ENCODE peak calls at places on chromosome 22, in eight cellular contexts. V, A, F, N, L, Z, C and Y are unnamed samples.

GRCh38 chr22:48695251-48695650 is 1132.4 kb downstream of the BRD1 start:
- DNase-seq in V (peak; percentile 31), A (no peak), F (no peak), N (no peak), L (no peak), Z (no peak), C (no peak), Y (no peak)

GRCh38 chr22:20834206-20834605 is 24.4 kb downstream of the PI4KA start:
- DNase-seq in V (no peak), A (no peak), F (no peak), N (no peak), L (no peak), Z (no peak), C (no peak), Y (no peak)

GRCh38 chr22:26952004-26952403 is 294.6 kb downstream of the MIAT start:
- DNase-seq in V (no peak), A (no peak), F (no peak), N (no peak), L (no peak), Z (no peak), C (no peak), Y (no peak)

GRCh38 chr22:35397095-35397904 is 2.6 kb upstream of the MCM5 start:
- DNase-seq in V (no peak), A (peak; percentile 68), F (no peak), N (peak; percentile 45), L (no peak), Z (no peak), C (peak; percentile 78), Y (no peak)

GRCh38 chr22:36385491-36386350 is 2.0 kb downstream of the MYH9 start:
- DNase-seq in V (no peak), A (no peak), F (peak; percentile 48), N (peak; percentile 30), L (no peak), Z (peak; percentile 75), C (peak; percentile 66), Y (no peak)

GRCh38 chr22:17931400-17931825 is 92.9 kb downstream of the MICAL3 start:
- DNase-seq in V (no peak), A (no peak), F (no peak), N (no peak), L (peak; percentile 39), Z (no peak), C (no peak), Y (no peak)

GRCh38 chr22:36325163-36326031 is 62.4 kb downstream of the MYH9 start:
- DNase-seq in V (no peak), A (peak; percentile 61), F (no peak), N (peak; percentile 64), L (no peak), Z (no peak), C (no peak), Y (no peak)

GRCh38 chr22:17492247-17492646 is 71.1 kb upstream of the SLC25A18 start:
- DNase-seq in V (peak; percentile 61), A (peak; percentile 51), F (no peak), N (no peak), L (no peak), Z (no peak), C (no peak), Y (no peak)

GRCh38 chr22:47817380-47817779 is 1054.9 kb downstream of the TBC1D22A start:
- DNase-seq in V (no peak), A (no peak), F (no peak), N (no peak), L (no peak), Z (no peak), C (no peak), Y (no peak)

GRCh38 chr22:29074276-29074625 is 1.4 kb downstream of the KREMEN1 start:
- DNase-seq in V (no peak), A (peak; percentile 62), F (no peak), N (no peak), L (no peak), Z (no peak), C (no peak), Y (no peak)

GRCh38 chr22:31947296-31947695 is 3.0 kb downstream of the YWHAH start:
- DNase-seq in V (peak; percentile 69), A (no peak), F (peak; percentile 69), N (peak; percentile 66), L (no peak), Z (peak; percentile 25), C (no peak), Y (no peak)

GRCh38 chr22:27788889-27789288 is 12.7 kb downstream of the MN1 start:
- DNase-seq in V (no peak), A (no peak), F (no peak), N (no peak), L (no peak), Z (no peak), C (no peak), Y (no peak)

GRCh38 chr22:35977136-35977535 is 51.5 kb downstream of the RBFOX2 start:
- DNase-seq in V (no peak), A (no peak), F (no peak), N (no peak), L (no peak), Z (no peak), C (no peak), Y (no peak)

GRCh38 chr22:41873391-41873790 is 40.5 kb downstream of the SREBF2 start:
- DNase-seq in V (no peak), A (no peak), F (peak; percentile 27), N (no peak), L (no peak), Z (peak; percentile 60), C (no peak), Y (no peak)

GRCh38 chr22:37752189-37753061 is 55.3 kb upstream of the GCAT start:
- DNase-seq in V (peak; percentile 60), A (peak; percentile 87), F (no peak), N (peak; percentile 90), L (peak; percentile 91), Z (no peak), C (peak; percentile 95), Y (peak; percentile 30)

GRCh38 chr22:27489265-27489675 is 312.3 kb downstream of the MN1 start:
- DNase-seq in V (no peak), A (no peak), F (no peak), N (no peak), L (no peak), Z (no peak), C (no peak), Y (no peak)

GRCh38 chr22:23218867-23219251 is 38.5 kb downstream of the BCR start:
- DNase-seq in V (no peak), A (no peak), F (no peak), N (peak; percentile 95), L (no peak), Z (no peak), C (no peak), Y (peak; percentile 18)

GRCh38 chr22:20106205-20106848 is 9.6 kb upstream of the RANBP1 start:
- DNase-seq in V (peak; percentile 50), A (no peak), F (no peak), N (no peak), L (no peak), Z (no peak), C (no peak), Y (no peak)

GRCh38 chr22:40709752-40710413 is 30.6 kb downstream of the MCHR1 start:
- DNase-seq in V (no peak), A (peak; percentile 49), F (no peak), N (no peak), L (no peak), Z (no peak), C (no peak), Y (no peak)

GRCh38 chr22:25447067-25447688 is 117.3 kb upstream of the GRK3 start:
- DNase-seq in V (peak; percentile 38), A (no peak), F (no peak), N (no peak), L (no peak), Z (no peak), C (no peak), Y (no peak)

GRCh38 chr22:38144025-38144405 is 33.5 kb upstream of the BAIAP2L2 start:
- DNase-seq in V (no peak), A (no peak), F (no peak), N (no peak), L (peak; percentile 50), Z (no peak), C (peak; percentile 31), Y (no peak)

GRCh38 chr22:45455212-45455611 is 41.7 kb downstream of the RIBC2 start:
- DNase-seq in V (no peak), A (no peak), F (no peak), N (no peak), L (no peak), Z (no peak), C (no peak), Y (no peak)

GRCh38 chr22:36822581-36822980 is 5.7 kb upstream of the PVALB start:
- DNase-seq in V (no peak), A (no peak), F (no peak), N (peak; percentile 14), L (no peak), Z (no peak), C (no peak), Y (no peak)

GRCh38 chr22:26550498-26551033 is 38.3 kb upstream of the TFIP11 start:
- DNase-seq in V (peak; percentile 69), A (peak; percentile 73), F (no peak), N (no peak), L (no peak), Z (no peak), C (peak; percentile 97), Y (no peak)

GRCh38 chr22:36331912-36332622 is 55.7 kb downstream of the MYH9 start:
- DNase-seq in V (no peak), A (peak; percentile 70), F (peak; percentile 71), N (peak; percentile 70), L (peak; percentile 83), Z (peak; percentile 70), C (peak; percentile 29), Y (no peak)

GRCh38 chr22:34038801-34039200 is 118.5 kb upstream of the LARGE1 start:
- DNase-seq in V (no peak), A (no peak), F (no peak), N (no peak), L (no peak), Z (no peak), C (no peak), Y (no peak)

GRCh38 chr22:19669570-19669969 is 44.7 kb upstream of the SEPTIN5 start:
- DNase-seq in V (no peak), A (peak; percentile 49), F (no peak), N (no peak), L (no peak), Z (no peak), C (no peak), Y (no peak)

GRCh38 chr22:46367707-46368191 is 32.2 kb downstream of the TRMU start:
- DNase-seq in V (peak; percentile 40), A (peak; percentile 65), F (peak; percentile 49), N (peak; percentile 35), L (peak; percentile 77), Z (peak; percentile 83), C (peak; percentile 52), Y (peak; percentile 63)